ENCODE peak calls at places on chromosome 1, in four cellular contexts. O, M, I and E are unnamed samples.

GRCh38 chr1:17279001-17279830 is 28.8 kb upstream of the PADI4 start:
- DNase-seq in I (no peak), O (no peak), M (no peak), E (no peak)

GRCh38 chr1:220887868-220888664 is 8.8 kb downstream of the HLX start:
- DNase-seq in M (no peak), I (no peak), O (no peak), E (no peak)

GRCh38 chr1:101996830-101997485 is at the start of gene OLFM3:
- DNase-seq in I (peak; percentile 81), O (no peak), M (no peak), E (peak; percentile 7)

GRCh38 chr1:151310986-151311385 is 16.2 kb downstream of the PI4KB start:
- DNase-seq in I (no peak), M (no peak), O (peak; percentile 57), E (no peak)

GRCh38 chr1:164617607-164618564 is 58.9 kb downstream of the PBX1 start:
- DNase-seq in M (peak; percentile 70), O (no peak), I (no peak), E (no peak)

GRCh38 chr1:243926803-243927245 is 76.8 kb upstream of the AKT3 start:
- DNase-seq in M (no peak), O (no peak), I (no peak), E (no peak)

GRCh38 chr1:1308756-1309524 is 543 bp downstream of the PUSL1 start:
- DNase-seq in O (no peak), M (peak; percentile 59), I (peak; percentile 91), E (no peak)

GRCh38 chr1:119582801-119583200 is 65.3 kb downstream of the ZNF697 start:
- DNase-seq in O (no peak), M (peak; percentile 63), I (no peak), E (no peak)

GRCh38 chr1:202018476-202019234 is 8.3 kb downstream of the ELF3 start:
- DNase-seq in I (no peak), M (peak; percentile 89), O (no peak), E (no peak)

GRCh38 chr1:248872752-248873408 is 14.0 kb upstream of the ZNF692 start:
- DNase-seq in I (peak; percentile 64), O (peak; percentile 70), M (peak; percentile 74), E (peak; percentile 82)

GRCh38 chr1:47763456-47764171 is 233.6 kb downstream of the TRABD2B start:
- DNase-seq in O (no peak), M (no peak), I (no peak), E (no peak)

GRCh38 chr1:9868244-9868590 is 41.9 kb downstream of the CTNNBIP1 start:
- DNase-seq in I (no peak), M (no peak), O (no peak), E (no peak)

GRCh38 chr1:20699558-20699957 is 18.2 kb downstream of the KIF17 start:
- DNase-seq in M (no peak), I (no peak), O (no peak), E (no peak)

GRCh38 chr1:191142748-191143147 is 665.1 kb upstream of the BRINP3 start:
- DNase-seq in M (no peak), I (no peak), O (no peak), E (no peak)

GRCh38 chr1:50977575-50978143 is 7.6 kb downstream of the CDKN2C start:
- DNase-seq in O (peak; percentile 51), I (peak; percentile 91), M (peak; percentile 66), E (peak; percentile 69)

GRCh38 chr1:173099166-173099565 is 48.4 kb upstream of the TNFSF18 start:
- DNase-seq in M (no peak), I (no peak), O (no peak), E (no peak)

DNA sequence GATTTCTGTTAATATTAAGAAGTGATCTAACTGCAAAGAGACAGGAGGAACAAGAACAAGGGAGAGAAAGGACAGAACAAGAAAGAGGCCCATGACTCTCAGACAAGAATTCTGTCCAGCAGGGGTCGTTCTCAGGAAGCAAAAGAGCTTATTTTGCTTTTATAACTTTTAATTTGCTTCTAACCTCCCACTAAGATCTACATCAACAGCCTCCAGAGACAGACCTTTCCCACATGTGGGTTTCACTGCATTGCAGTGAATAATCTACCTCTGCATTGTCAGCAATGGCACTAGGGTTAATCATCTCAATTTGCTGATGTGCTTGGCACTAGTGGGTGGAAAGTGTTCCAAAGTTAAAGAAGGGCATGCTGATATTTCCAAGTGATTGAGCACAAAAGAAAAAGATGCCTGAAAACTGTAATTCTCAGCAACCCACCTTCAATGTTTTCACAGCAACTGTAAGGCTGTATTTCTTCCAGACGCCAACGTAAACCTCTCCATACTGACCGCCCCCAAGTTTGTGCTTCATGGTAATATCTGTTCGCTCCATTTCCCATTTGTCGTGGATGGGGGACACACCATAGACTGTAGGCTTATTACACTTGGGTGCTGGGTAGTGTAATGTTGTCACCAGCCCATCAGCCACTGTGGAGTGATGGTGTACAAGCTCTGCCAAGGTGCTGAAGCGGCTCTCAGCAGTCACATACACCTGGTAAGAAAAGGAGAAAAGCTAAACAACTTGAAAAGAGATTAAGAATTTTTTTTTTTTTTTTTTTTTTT is 39.5 kb downstream of the TOR3A start:
- DNase-seq in O (peak; percentile 51), I (no peak), M (peak; percentile 66), E (no peak)
- TF ChIP-seq CTCF in O (peak; percentile 60), I (peak; percentile 46), M (peak; percentile 49), E (peak; percentile 61)

GRCh38 chr1:165668184-165668583 is 30.2 kb downstream of the ALDH9A1 start:
- DNase-seq in M (no peak), O (no peak), I (no peak), E (no peak)
- H3K36me3 ChIP-seq in M (peaks cover 12% of the 10 kb centered on the region), O (no peaks in the 10 kb centered on the region), I (peaks cover 22% of the 10 kb centered on the region), E (peaks cover 17% of the 10 kb centered on the region)

GRCh38 chr1:87336623-87337067 is 8.0 kb downstream of the LMO4 start:
- DNase-seq in M (no peak), I (no peak), O (no peak), E (no peak)
- H3K4me3 ChIP-seq in M (no peak overlapping the region), I (no peak overlapping the region), O (no peak overlapping the region), E (no peak overlapping the region)

DNA sequence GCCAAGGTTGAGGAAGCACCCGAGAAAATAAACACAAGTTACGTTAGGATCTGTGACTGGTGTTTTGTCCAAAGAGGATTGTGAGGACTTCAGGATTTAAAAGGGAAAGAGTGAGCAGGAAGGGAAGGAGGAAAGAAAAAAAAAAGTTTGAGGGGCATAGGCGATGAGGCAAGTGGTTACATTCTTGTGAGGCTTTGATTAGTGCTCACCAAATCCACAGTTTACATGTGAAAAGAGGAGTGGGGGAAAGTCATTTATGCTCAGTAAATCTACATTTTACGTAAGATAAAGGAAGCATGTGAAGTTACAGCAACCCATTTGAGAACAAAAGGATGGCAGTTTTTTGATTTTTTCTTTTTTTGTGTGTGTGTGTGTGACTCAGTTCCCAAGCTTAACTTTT is 121.5 kb downstream of the FGGY start:
- DNase-seq in I (no peak), M (no peak), O (no peak), E (no peak)
- TF ChIP-seq CTCF in I (no peak), M (no peak), O (no peak), E (no peak)

DNA sequence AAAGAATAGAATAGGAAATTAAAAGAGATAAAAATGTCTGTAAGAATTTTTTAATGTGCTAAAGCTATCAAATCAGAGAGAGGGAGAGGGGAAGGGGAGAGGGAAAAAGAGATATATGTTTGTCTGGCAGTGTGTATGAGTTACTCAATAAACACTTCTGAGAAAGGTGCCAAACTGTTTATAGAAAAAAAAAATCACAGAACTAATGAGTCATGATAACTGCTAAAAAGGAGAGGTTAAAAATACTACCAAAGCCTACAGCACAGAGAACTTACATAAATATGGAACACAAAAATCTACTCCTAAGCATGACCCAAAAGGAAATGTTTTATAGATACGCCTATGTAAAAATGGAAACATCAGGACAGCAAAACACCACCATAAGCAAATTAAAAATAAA is 45.4 kb downstream of the SELENOF start:
- DNase-seq in I (no peak), O (no peak), M (no peak), E (no peak)
- H3K36me3 ChIP-seq in I (no peaks in the 10 kb centered on the region), O (no peaks in the 10 kb centered on the region), M (no peaks in the 10 kb centered on the region), E (no peaks in the 10 kb centered on the region)

DNA sequence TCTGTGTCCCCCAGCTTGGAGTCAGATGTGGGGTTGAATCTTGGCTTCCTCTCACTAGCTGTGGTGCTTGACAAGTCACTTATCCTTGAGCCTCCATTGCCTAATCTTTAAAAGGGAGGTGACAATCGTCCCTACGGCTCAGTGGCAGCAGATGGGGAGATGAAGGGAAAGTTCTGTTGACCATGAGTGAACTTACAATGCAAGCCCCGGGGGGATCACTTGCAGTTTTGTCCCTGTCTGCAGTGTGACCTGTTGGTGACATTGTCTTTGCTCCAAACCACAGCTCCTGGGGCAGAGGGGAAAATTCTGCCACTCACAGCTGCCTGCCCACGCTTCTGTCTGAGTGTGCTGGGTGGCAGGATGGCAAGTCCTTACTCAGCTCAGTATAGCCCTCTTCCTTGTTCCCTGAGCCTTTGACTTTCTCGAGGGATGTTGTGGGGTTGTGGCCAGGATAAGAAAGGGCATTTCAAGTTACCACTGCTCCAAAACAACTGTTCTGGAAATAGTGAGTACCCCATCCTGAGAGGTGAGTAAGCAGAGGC is 1.7 kb downstream of the PCSK9 start:
- DNase-seq in O (no peak), M (no peak), I (no peak), E (no peak)
- H3K4me3 ChIP-seq in O (no peak overlapping the region), M (peak overlapping the region; percentile 57), I (no peak overlapping the region), E (no peak overlapping the region)

DNA sequence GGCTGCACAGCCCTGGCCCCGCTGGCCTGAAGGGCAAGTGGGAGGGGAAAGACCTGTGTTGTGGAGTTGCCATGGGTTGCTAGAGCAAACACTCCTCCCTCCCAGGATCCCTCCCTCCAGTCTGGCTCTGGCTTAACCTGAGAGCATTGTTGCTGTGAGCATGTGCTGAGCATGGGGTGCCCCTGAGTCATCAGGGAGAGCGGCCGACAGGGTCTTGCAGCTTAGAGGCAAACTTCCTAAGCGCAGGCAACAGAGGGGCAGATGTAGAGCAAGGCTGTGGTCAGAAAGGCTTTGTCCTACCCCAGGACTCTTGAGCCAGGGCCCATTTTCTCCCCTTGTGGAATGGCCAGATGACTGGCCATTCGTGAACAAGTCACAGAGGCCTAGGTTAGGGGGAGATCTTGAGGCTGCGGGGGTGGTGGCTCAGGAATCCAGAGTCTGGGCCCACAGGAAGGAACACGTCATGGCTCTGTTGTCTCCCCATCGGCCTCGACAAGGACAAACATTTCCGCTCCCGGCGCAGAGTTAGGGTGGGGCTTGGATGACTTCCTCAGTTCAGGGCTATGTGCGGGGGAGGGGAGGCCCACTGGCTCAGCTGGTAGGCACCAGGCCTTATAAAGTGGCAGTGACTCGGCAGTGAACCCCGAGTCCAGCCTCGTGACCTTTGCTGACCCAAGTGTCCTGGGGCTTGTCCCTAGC is 362 bp upstream of the DYNLT4 start:
- DNase-seq in O (peak; percentile 99), M (peak; percentile 98), I (peak; percentile 86), E (peak; percentile 79)
- TF ChIP-seq CTCF in O (no peak), M (no peak), I (no peak), E (no peak)

GRCh38 chr1:117098287-117098890 is 23.2 kb downstream of the TRIM45 start:
- DNase-seq in O (no peak), I (no peak), M (no peak), E (no peak)
- H3K36me3 ChIP-seq in O (no peaks in the 10 kb centered on the region), I (no peaks in the 10 kb centered on the region), M (peaks cover 4% of the 10 kb centered on the region), E (peaks cover 42% of the 10 kb centered on the region)